ENCODE peak calls at places on chromosome 19, in four cellular contexts. One of them, this sample, is unnamed.

GRCh38 chr19:11131471-11131870 is 24.1 kb downstream of the SPC24 start:
- DNase-seq in IMR-90: no peak
- DNase-seq in stomach: no peak
- DNase-seq in fibroblast of lung: no peak
- DNase-seq in this sample: no peak

GRCh38 chr19:2059422-2060201 is 8.6 kb upstream of the MKNK2 start:
- DNase-seq in fibroblast of lung: peak; percentile 89
- DNase-seq in stomach: peak; percentile 92
- DNase-seq in IMR-90: peak; percentile 61
- DNase-seq in this sample: no peak

GRCh38 chr19:30649934-30650614 is 277.9 kb downstream of the ZNF536 start:
- DNase-seq in fibroblast of lung: peak; percentile 70
- DNase-seq in IMR-90: peak; percentile 51
- DNase-seq in stomach: no peak
- DNase-seq in this sample: peak; percentile 42

GRCh38 chr19:37718357-37718756 is 1.2 kb downstream of the ZNF607 start:
- DNase-seq in fibroblast of lung: no peak
- DNase-seq in stomach: no peak
- DNase-seq in IMR-90: no peak
- DNase-seq in this sample: no peak

GRCh38 chr19:48258350-48258749 is 2.6 kb upstream of the CARD8 start:
- DNase-seq in fibroblast of lung: no peak
- DNase-seq in IMR-90: no peak
- DNase-seq in stomach: no peak
- DNase-seq in this sample: no peak

GRCh38 chr19:33199441-33200265 is 5.5 kb downstream of the LRP3 start:
- DNase-seq in fibroblast of lung: no peak
- DNase-seq in stomach: no peak
- DNase-seq in IMR-90: no peak
- DNase-seq in this sample: no peak

GRCh38 chr19:48248081-48248833 is 7.5 kb downstream of the CARD8 start:
- DNase-seq in fibroblast of lung: no peak
- DNase-seq in IMR-90: no peak
- DNase-seq in stomach: no peak
- DNase-seq in this sample: no peak

GRCh38 chr19:35346193-35347052 is 1.3 kb upstream of the FFAR1 start:
- DNase-seq in IMR-90: no peak
- DNase-seq in stomach: peak; percentile 44
- DNase-seq in fibroblast of lung: no peak
- DNase-seq in this sample: no peak

GRCh38 chr19:57004418-57004817 is 115.4 kb upstream of the USP29 start:
- DNase-seq in fibroblast of lung: no peak
- DNase-seq in stomach: no peak
- DNase-seq in IMR-90: no peak
- DNase-seq in this sample: no peak

GRCh38 chr19:43908659-43909058 is 26.4 kb downstream of the ZNF45 start:
- DNase-seq in stomach: no peak
- DNase-seq in fibroblast of lung: no peak
- DNase-seq in IMR-90: no peak
- DNase-seq in this sample: no peak

GRCh38 chr19:4044927-4045557 is 21.7 kb downstream of the ZBTB7A start:
- DNase-seq in stomach: no peak
- DNase-seq in fibroblast of lung: no peak
- DNase-seq in IMR-90: no peak
- DNase-seq in this sample: no peak

GRCh38 chr19:30065680-30066606 is 123.9 kb downstream of the URI1 start:
- DNase-seq in stomach: peak; percentile 23
- DNase-seq in IMR-90: no peak
- DNase-seq in fibroblast of lung: no peak
- DNase-seq in this sample: no peak

GRCh38 chr19:1683869-1684572 is 31.6 kb upstream of the TCF3 start:
- DNase-seq in fibroblast of lung: no peak
- DNase-seq in stomach: no peak
- DNase-seq in IMR-90: no peak
- DNase-seq in this sample: no peak

GRCh38 chr19:47280183-47280797 is 5.6 kb downstream of the INAFM1 start:
- DNase-seq in stomach: peak; percentile 45
- DNase-seq in IMR-90: no peak
- DNase-seq in fibroblast of lung: no peak
- DNase-seq in this sample: no peak

GRCh38 chr19:1355258-1355973 is 28.3 kb upstream of the NDUFS7 start:
- DNase-seq in fibroblast of lung: no peak
- DNase-seq in stomach: no peak
- DNase-seq in IMR-90: no peak
- DNase-seq in this sample: no peak

GRCh38 chr19:14093117-14093784 is 2.7 kb upstream of the SAMD1 start:
- DNase-seq in fibroblast of lung: no peak
- DNase-seq in IMR-90: no peak
- DNase-seq in stomach: no peak
- DNase-seq in this sample: no peak

GRCh38 chr19:47447470-47448359 is 24.0 kb downstream of the SLC8A2 start:
- DNase-seq in IMR-90: peak; percentile 22
- DNase-seq in stomach: peak; percentile 28
- DNase-seq in fibroblast of lung: peak; percentile 31
- DNase-seq in this sample: no peak

GRCh38 chr19:14091885-14092462 is 1.4 kb upstream of the SAMD1 start:
- DNase-seq in fibroblast of lung: no peak
- DNase-seq in stomach: no peak
- DNase-seq in IMR-90: no peak
- DNase-seq in this sample: no peak

GRCh38 chr19:3276341-3276799 is 51.9 kb downstream of the CELF5 start:
- DNase-seq in stomach: peak; percentile 34
- DNase-seq in IMR-90: no peak
- DNase-seq in fibroblast of lung: no peak
- DNase-seq in this sample: no peak

GRCh38 chr19:36605839-36606478 is 846 bp downstream of the ZNF382 start:
- DNase-seq in IMR-90: no peak
- DNase-seq in stomach: no peak
- DNase-seq in fibroblast of lung: no peak
- DNase-seq in this sample: no peak

GRCh38 chr19:32287086-32287485 is 58.3 kb upstream of the ZNF507 start:
- DNase-seq in fibroblast of lung: no peak
- DNase-seq in stomach: no peak
- DNase-seq in IMR-90: no peak
- DNase-seq in this sample: no peak

GRCh38 chr19:50695251-50696064 is 24.1 kb downstream of the SHANK1 start:
- DNase-seq in stomach: no peak
- DNase-seq in IMR-90: no peak
- DNase-seq in fibroblast of lung: no peak
- DNase-seq in this sample: no peak

GRCh38 chr19:51031220-51031879 is 3.5 kb downstream of the KLK12 start:
- DNase-seq in fibroblast of lung: no peak
- DNase-seq in IMR-90: no peak
- DNase-seq in stomach: no peak
- DNase-seq in this sample: no peak

GRCh38 chr19:1068111-1069001 is 1.4 kb downstream of the ARHGAP45 start:
- DNase-seq in stomach: no peak
- DNase-seq in fibroblast of lung: no peak
- DNase-seq in IMR-90: no peak
- DNase-seq in this sample: no peak

DNA sequence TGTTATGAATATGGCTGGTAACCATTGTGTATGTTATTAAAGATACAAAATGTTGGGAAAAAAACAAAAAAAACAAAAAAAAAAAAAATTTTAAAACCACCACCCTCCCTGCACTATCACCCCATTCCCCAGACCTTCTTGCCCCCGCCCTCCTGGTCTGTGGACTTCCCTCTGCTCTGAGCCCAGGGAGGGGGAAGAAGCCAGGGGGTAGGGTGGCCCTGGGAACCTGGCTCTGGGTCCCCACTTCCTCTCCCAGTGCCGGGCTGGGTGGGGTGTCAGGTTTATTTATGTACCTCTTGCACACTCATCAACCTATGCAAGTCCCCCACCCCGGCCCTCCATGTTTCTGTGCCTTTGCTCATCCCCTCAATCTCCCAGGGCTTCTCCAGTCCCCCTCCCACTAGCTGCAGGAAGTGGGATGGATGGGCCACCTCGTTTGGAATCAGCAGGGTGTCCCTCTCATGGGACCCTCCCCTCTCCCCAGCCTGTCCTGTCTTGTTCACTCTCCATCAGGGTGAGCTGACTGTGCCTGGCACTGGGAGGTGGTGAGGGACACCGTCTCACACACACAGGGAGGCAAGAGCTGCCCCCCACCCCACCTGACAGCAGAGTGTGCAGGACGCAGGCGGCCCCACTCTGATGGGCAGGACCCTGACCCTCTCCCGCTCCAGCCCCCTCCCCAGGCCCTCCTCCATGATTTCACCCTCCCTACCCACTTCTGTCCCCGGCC is 5.9 kb downstream of the PAF1 start:
- DNase-seq in IMR-90: no peak
- DNase-seq in fibroblast of lung: no peak
- DNase-seq in stomach: no peak
- DNase-seq in this sample: no peak
- TF ChIP-seq CTCF in IMR-90: no peak
- TF ChIP-seq CTCF in fibroblast of lung: no peak
- TF ChIP-seq CTCF in stomach: no peak
- TF ChIP-seq CTCF in this sample: no peak

DNA sequence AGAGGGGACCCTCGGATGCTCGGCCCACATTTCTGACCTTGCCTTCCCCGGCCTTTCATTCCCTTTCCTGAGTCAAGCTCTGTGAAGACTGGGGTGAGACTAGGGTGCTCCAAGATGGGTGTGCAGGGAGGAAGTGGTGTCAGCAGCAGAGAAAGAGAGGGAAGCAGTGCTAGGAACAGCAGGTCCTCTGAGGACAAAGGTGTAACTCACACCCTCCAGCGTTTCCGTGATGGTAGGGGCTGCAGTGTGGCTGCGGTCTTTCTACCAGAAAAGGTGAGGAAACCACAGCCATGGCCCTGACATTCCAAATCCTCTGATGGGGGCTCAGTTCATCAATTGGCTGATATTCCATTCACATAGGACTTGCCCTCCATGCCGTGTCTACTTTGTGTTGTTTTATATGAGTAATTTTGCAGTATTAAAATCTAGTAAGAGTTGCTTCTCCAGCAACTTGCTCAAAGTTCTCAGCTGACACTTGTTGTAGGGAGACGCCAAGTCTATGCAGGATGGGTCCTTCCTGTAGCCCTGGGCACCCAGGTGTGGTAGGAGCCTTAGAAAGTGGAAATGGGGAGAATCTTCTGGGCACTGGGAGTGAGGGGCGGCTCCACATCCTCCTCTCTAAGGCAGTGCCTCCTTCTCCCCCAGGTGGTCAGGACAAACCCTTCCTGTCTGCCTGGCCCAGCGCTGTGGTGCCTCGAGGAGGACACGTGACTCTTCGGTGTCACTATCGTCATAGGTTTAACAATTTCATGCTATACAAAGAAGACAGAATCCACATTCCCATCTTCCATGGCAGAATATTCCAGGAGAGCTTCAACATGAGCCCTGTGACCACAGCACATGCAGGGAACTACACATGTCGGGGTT is 1.6 kb downstream of the KIR3DL1 start:
- DNase-seq in IMR-90: no peak
- DNase-seq in stomach: no peak
- DNase-seq in fibroblast of lung: no peak
- DNase-seq in this sample: no peak
- TF ChIP-seq CTCF in IMR-90: no peak
- TF ChIP-seq CTCF in stomach: no peak
- TF ChIP-seq CTCF in fibroblast of lung: no peak
- TF ChIP-seq CTCF in this sample: no peak

DNA sequence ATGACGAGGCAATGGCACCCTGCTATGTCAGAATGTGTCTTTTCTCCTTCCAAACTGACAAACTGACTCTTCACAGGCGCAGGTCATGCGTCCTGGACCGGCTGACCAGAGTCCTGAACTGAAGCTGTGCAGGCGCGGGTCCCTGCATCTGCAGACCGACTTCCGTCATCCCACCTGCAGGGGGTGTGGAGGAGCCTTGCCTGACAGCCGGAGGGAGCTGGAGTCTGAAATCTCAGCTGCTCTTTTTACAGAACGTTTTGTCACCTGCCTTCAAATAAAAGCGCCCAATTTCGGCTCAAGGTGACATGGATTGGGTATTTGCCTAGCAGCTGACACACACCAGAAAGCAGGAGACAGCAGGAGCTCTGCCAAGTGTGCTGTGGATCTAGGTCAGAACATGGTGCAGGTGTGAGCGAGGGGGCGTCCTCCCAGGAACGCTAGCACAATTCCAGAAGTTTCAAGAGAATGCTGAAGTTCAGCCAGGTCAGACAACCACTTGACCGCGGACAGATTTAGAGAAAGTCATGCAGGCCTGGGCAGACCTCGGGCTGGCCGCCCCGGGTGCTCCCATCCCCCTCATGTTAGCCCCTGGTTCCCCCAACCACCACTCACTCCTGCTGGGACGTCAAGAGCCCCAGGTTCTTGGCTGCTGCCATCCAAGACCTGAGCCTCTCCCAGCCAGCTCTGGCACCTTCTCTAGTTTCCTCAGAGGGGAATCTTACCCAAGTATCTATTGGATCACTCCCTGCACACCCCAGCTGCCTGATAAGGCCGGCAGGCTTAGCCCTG is 32.8 kb downstream of the ELL start:
- DNase-seq in stomach: peak; percentile 63
- DNase-seq in fibroblast of lung: no peak
- DNase-seq in IMR-90: no peak
- DNase-seq in this sample: no peak
- TF ChIP-seq CTCF in stomach: peak; percentile 5
- TF ChIP-seq CTCF in fibroblast of lung: peak; percentile 27
- TF ChIP-seq CTCF in IMR-90: peak; percentile 29
- TF ChIP-seq CTCF in this sample: peak; percentile 58

DNA sequence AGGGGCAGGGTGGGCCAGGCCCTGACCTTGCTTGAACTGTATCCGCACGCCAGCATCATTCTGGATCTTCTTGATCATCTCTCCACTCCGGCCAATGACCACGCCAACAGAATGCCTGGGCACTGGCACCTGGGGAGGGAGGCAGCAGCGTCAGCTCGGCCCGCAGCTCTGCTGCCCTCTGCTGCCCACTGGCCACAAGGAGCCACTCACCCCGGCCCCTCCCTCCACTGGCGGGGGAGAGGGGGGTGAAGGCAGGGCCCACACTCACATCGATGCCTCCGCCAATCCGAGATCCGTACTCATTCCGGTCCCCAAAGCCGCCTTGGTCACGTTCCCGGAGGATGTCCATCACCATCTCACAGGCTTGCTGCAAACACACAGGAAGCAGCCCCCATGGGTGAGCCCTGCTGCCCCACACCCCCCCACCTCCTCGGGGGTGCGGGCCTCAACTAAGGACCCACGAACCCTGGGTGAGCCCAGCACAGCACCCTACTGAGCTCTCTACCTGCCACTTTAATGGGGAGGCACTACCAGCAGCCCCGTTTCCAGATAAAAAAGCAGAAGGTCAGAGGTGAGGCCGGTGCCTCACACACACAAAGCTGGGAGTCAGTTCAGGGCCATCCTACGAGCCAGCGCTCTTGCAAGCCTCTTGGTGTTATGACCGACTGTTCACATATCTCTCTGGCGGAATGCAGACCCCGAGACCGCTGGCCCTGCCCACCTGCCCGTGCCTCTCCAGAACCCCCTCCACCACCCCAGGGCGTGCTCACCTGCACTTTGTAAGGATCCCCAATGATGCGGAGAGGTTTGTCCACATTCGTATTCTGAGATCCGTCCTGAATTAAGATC is 6.7 kb downstream of the KHSRP start:
- DNase-seq in fibroblast of lung: peak; percentile 29
- DNase-seq in stomach: no peak
- DNase-seq in IMR-90: peak; percentile 5
- DNase-seq in this sample: no peak
- TF ChIP-seq CTCF in fibroblast of lung: peak; percentile 45
- TF ChIP-seq CTCF in stomach: peak; percentile 23
- TF ChIP-seq CTCF in IMR-90: peak; percentile 36
- TF ChIP-seq CTCF in this sample: peak; percentile 52

This sample was measured in astrocyte of the cerebellum.